ENCODE peak calls at places on chromosomes 3 and 15, in ten cellular contexts. I is HEK293T; Y is activated T-cell treated with anti-CD3 and anti-CD28 coated beads, Interleukin-2, amount 50 U/mL, for 1 hour; K is posterior vena cava; F is NCI-H1092 treated with DMSO at 0.1 percent for 48 hours; P is AML-193; X is NCI-H524 treated with DMSO at 0.1 percent for 48 hours; B is left cardiac atrium; W is activated CD4-positive, CD25-positive, alpha-beta regulatory T cell; Q is islet precursor cell. E is an unnamed sample.

GRCh38 chr3:22228705-22229104 is 477.7 kb upstream of the ZNF385D start:
- DNase-seq in Q (no peak), I (no peak), X (no peak), B (no peak), F (no peak), W (no peak), K (no peak), P (no peak), Y (no peak), E (no peak)

GRCh38 chr3:119810018-119810435 is 28.1 kb downstream of the NR1I2 start:
- DNase-seq in Y (peak), F (peak), I (no peak), B (peak), Q (no peak), K (peak), W (peak), P (no peak), X (no peak), E (no peak)

GRCh38 chr3:166274342-166274741 is 437.1 kb upstream of the BCHE start:
- DNase-seq in Y (no peak), I (no peak), B (no peak), W (no peak), X (no peak), P (no peak), Q (no peak), F (no peak), K (no peak), E (no peak)

GRCh38 chr15:51801391-51801835 is 28.0 kb upstream of the TMOD3 start:
- DNase-seq in I (peak), K (no peak), W (no peak), X (peak), F (no peak), P (no peak), Q (peak), Y (no peak), B (peak), E (no peak)

GRCh38 chr3:197600796-197601565 is 45.2 kb upstream of the BDH1 start:
- DNase-seq in Y (no peak), B (no peak), K (no peak), W (no peak), X (no peak), P (no peak), I (no peak), Q (no peak), F (no peak), E (no peak)

GRCh38 chr15:29568840-29569532 is 253.3 kb downstream of the TJP1 start:
- DNase-seq in X (no peak), F (peak), Q (no peak), W (no peak), K (no peak), B (no peak), Y (no peak), I (peak), P (no peak), E (no peak)

GRCh38 chr3:115245437-115245836 is 98.3 kb upstream of the ZBTB20 start:
- DNase-seq in F (no peak), P (no peak), X (no peak), B (peak), Y (no peak), I (no peak), W (no peak), Q (peak), K (peak), E (no peak)

GRCh38 chr15:99566157-99566900 is 545 bp downstream of the MEF2A start:
- DNase-seq in B (peak), P (peak), Y (peak), W (peak), I (peak), K (peak), Q (peak), X (no peak), F (no peak), E (peak)

GRCh38 chr3:151265866-151266265 is 12.5 kb downstream of the P2RY14 start:
- DNase-seq in W (no peak), Q (no peak), K (no peak), X (no peak), B (no peak), P (peak), I (no peak), Y (no peak), F (no peak), E (no peak)

GRCh38 chr3:18393906-18394305 is 31.2 kb downstream of the SATB1 start:
- DNase-seq in F (no peak), I (no peak), B (no peak), W (no peak), Y (no peak), P (no peak), Q (no peak), K (no peak), X (no peak), E (no peak)

GRCh38 chr3:159764211-159765024 is 224.2 kb upstream of the IL12A start:
- DNase-seq in P (peak), Y (no peak), K (no peak), B (no peak), W (no peak), X (peak), Q (peak), F (no peak), I (peak), E (peak)

GRCh38 chr3:60304103-60304502 is 947.1 kb downstream of the FHIT start:
- DNase-seq in F (no peak), P (no peak), I (no peak), W (no peak), X (no peak), K (no peak), Q (no peak), Y (no peak), B (no peak), E (no peak)